ENCODE peak calls at places on chromosomes 7 and 10, in ten cellular contexts. L is uterus; J is A549; U is BJ; H is transverse colon; A is fibroblast of lung; X is cardiac muscle cell; S is CD8-positive, alpha-beta T cell; T is AG04450; M is choroid plexus epithelial cell. B is an unnamed sample.

GRCh38 chr10:43861966-43862751 is 213.5 kb upstream of the ZNF32 start:
- DNase-seq in J (no peak), M (peak; percentile 69), L (no peak), H (no peak), A (peak; percentile 92), S (no peak), T (peak; percentile 84), X (peak; percentile 89), U (peak; percentile 74), B (peak; percentile 93)

GRCh38 chr7:1193593-1194424 is 33.8 kb upstream of the ZFAND2A start:
- DNase-seq in X (peak; percentile 54), S (peak; percentile 73), U (no peak), H (peak; percentile 41), J (peak; percentile 65), L (no peak), M (peak; percentile 55), T (no peak), A (peak; percentile 41), B (peak; percentile 51)

GRCh38 chr7:78039791-78040776 is 241.5 kb downstream of the PHTF2 start:
- DNase-seq in U (no peak), L (peak; percentile 14), T (no peak), J (peak; percentile 38), H (peak; percentile 23), A (peak; percentile 11), M (peak; percentile 30), X (peak; percentile 20), S (peak; percentile 72), B (peak; percentile 13)

GRCh38 chr7:70693300-70693689 is 438.6 kb upstream of the GALNT17 start:
- DNase-seq in J (no peak), U (no peak), T (no peak), S (no peak), M (peak; percentile 35), X (peak; percentile 20), A (peak; percentile 53), H (no peak), L (no peak), B (peak; percentile 17)

GRCh38 chr7:120856621-120857352 is 1.2 kb downstream of the TSPAN12 start:
- DNase-seq in U (no peak), H (peak; percentile 38), L (peak; percentile 23), A (peak; percentile 21), X (peak; percentile 15), M (peak; percentile 11), T (no peak), S (no peak), J (peak; percentile 29), B (peak; percentile 11)

GRCh38 chr10:70963271-70963670 is 74.9 kb upstream of the PCBD1 start:
- DNase-seq in J (no peak), M (no peak), S (no peak), L (no peak), X (no peak), T (no peak), U (no peak), H (no peak), A (no peak), B (no peak)

GRCh38 chr10:11234857-11235640 is 217.4 kb downstream of the CELF2 start:
- DNase-seq in L (no peak), S (no peak), U (peak; percentile 15), J (no peak), T (no peak), H (no peak), M (no peak), X (no peak), A (no peak), B (no peak)

GRCh38 chr10:53325073-53325472 is 552.5 kb upstream of the MBL2 start:
- DNase-seq in H (no peak), X (no peak), J (no peak), M (peak; percentile 10), L (no peak), S (no peak), T (no peak), A (peak; percentile 13), U (no peak), B (peak; percentile 36)

GRCh38 chr10:6321880-6322279 is 119.1 kb downstream of the PFKFB3 start:
- DNase-seq in S (no peak), H (no peak), X (peak; percentile 14), J (no peak), L (no peak), M (peak; percentile 45), T (peak; percentile 7), A (peak; percentile 47), U (no peak), B (peak; percentile 24)

GRCh38 chr7:137601642-137602041 is 245.1 kb downstream of the DGKI start:
- DNase-seq in U (no peak), S (no peak), T (no peak), J (no peak), M (no peak), L (no peak), X (no peak), A (no peak), H (no peak), B (no peak)

GRCh38 chr10:83809001-83809400 is 330.3 kb upstream of the GHITM start:
- DNase-seq in M (no peak), A (no peak), U (no peak), J (no peak), X (no peak), S (no peak), H (no peak), T (no peak), L (no peak), B (no peak)

GRCh38 chr7:140260767-140261486 is 84.1 kb upstream of the KDM7A start:
- DNase-seq in H (peak; percentile 14), A (no peak), S (no peak), X (no peak), U (no peak), M (no peak), T (no peak), J (no peak), L (no peak), B (no peak)
- H3K4me3 ChIP-seq in H (no peak overlapping the region), A (no peak overlapping the region), S (no peak overlapping the region), X (no peak overlapping the region), U (no peak overlapping the region), M (no peak overlapping the region), T (no peak overlapping the region), J (no peak overlapping the region), L (no peak overlapping the region), B (no peak overlapping the region)

GRCh38 chr10:50624154-50624865 is 554 bp upstream of the SGMS1 start:
- DNase-seq in A (peak; percentile 96), U (peak; percentile 54), L (peak; percentile 97), X (peak; percentile 98), J (peak; percentile 70), T (peak; percentile 85), S (peak; percentile 98), H (peak; percentile 98), M (peak; percentile 98), B (peak; percentile 96)

GRCh38 chr10:50623299-50624153 is at the start of gene SGMS1:
- DNase-seq in T (peak; percentile 59), J (peak; percentile 81), A (peak; percentile 83), M (peak; percentile 92), L (peak; percentile 83), X (peak; percentile 93), S (peak; percentile 89), U (no peak), H (peak; percentile 88), B (peak; percentile 88)

GRCh38 chr10:50621981-50622496 is 1.7 kb downstream of the SGMS1 start:
- DNase-seq in H (peak; percentile 95), T (peak; percentile 91), U (peak; percentile 76), L (peak; percentile 97), J (peak; percentile 76), S (peak; percentile 80), X (peak; percentile 98), A (peak; percentile 98), M (peak; percentile 96), B (peak; percentile 97)

GRCh38 chr10:50620899-50621298 is 2.9 kb downstream of the SGMS1 start:
- DNase-seq in U (no peak), T (no peak), M (no peak), J (no peak), S (no peak), L (no peak), X (no peak), A (no peak), H (no peak), B (no peak)

GRCh38 chr10:50622497-50623298 is 1.1 kb downstream of the SGMS1 start:
- DNase-seq in H (peak; percentile 53), X (peak; percentile 53), S (peak; percentile 60), L (peak; percentile 60), J (peak; percentile 46), U (no peak), A (peak; percentile 51), M (peak; percentile 66), T (no peak), B (peak; percentile 50)
- TF ChIP-seq CTCF in H (no peak), X (no peak), S (no peak), L (no peak), J (no peak), U (no peak), A (no peak), M (peak; percentile 27), T (peak; percentile 6), B (no peak)

DNA sequence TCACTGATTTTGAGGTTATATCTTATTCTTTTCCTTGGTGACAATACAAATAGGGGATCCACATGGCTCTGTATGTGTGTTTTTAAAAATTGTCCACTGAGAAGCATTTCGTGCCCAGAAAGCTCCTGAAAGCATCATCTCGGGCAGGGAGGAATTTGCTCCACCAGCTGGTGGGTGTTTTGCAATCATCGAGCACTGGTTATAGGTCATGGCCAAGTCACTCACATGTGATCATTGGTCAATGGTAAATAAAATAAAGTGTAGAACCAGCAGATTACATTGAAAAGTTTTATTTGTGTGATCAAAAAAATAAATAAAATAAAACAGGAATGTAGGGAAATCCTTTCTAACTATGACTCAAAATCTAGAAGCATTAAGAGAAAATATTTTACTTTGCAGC is 23.0 kb upstream of the SNX13 start:
- DNase-seq in M (peak; percentile 52), X (peak; percentile 53), L (no peak), U (no peak), T (peak; percentile 51), S (no peak), H (no peak), A (peak; percentile 79), J (no peak), B (peak; percentile 28)
- H3K4me3 ChIP-seq in M (no peak overlapping the region), X (no peak overlapping the region), L (no peak overlapping the region), U (no peak overlapping the region), T (no peak overlapping the region), S (no peak overlapping the region), H (no peak overlapping the region), A (no peak overlapping the region), J (no peak overlapping the region), B (no peak overlapping the region)

GRCh38 chr7:129144095-129144833 is at the start of gene TSPAN33:
- DNase-seq in J (peak; percentile 98), H (peak; percentile 80), A (peak; percentile 55), U (peak; percentile 17), L (peak; percentile 67), X (peak; percentile 72), T (no peak), S (peak; percentile 74), M (peak; percentile 62), B (peak; percentile 54)

GRCh38 chr7:129143724-129144094 is 798 bp upstream of the TSPAN33 start:
- DNase-seq in J (no peak), U (no peak), M (no peak), H (no peak), S (no peak), X (no peak), T (no peak), A (no peak), L (no peak), B (no peak)

GRCh38 chr7:129146237-129146979 is 1.9 kb downstream of the TSPAN33 start:
- DNase-seq in L (no peak), S (no peak), A (no peak), U (no peak), X (no peak), J (no peak), M (no peak), T (no peak), H (no peak), B (no peak)

GRCh38 chr7:129147723-129148122 is 3.2 kb downstream of the TSPAN33 start:
- DNase-seq in J (no peak), L (no peak), H (no peak), S (no peak), M (no peak), T (no peak), U (no peak), X (no peak), A (no peak), B (no peak)

GRCh38 chr7:129144834-129145668 is 544 bp downstream of the TSPAN33 start:
- DNase-seq in A (no peak), J (no peak), X (no peak), U (no peak), L (no peak), H (no peak), M (no peak), T (no peak), S (no peak), B (no peak)
- TF ChIP-seq CTCF in A (peak; percentile 13), J (peak; percentile 51), X (peak; percentile 37), U (peak; percentile 22), L (no peak), H (no peak), M (peak; percentile 36), T (peak; percentile 22), S (peak; percentile 44), B (peak; percentile 14)